ENCODE peak calls at places on chromosome 18, in nine cellular contexts. One of them, this sample, is unnamed.

GRCh38 chr18:44229693-44230108 is 451.0 kb upstream of the SETBP1 start:
- DNase-seq in breast epithelium: peak; percentile 83
- DNase-seq in endothelial cell of umbilical vein: peak; percentile 36
- DNase-seq in heart left ventricle: peak; percentile 80
- DNase-seq in testis: peak; percentile 77
- DNase-seq in A549: no peak
- DNase-seq in Peyer's patch: peak; percentile 47
- DNase-seq in GM12891: no peak
- DNase-seq in uterus: peak; percentile 80
- DNase-seq in this sample: no peak

GRCh38 chr18:51655327-51655698 is 457.8 kb upstream of the MEX3C start:
- DNase-seq in Peyer's patch: no peak
- DNase-seq in endothelial cell of umbilical vein: no peak
- DNase-seq in breast epithelium: no peak
- DNase-seq in GM12891: peak; percentile 9
- DNase-seq in heart left ventricle: no peak
- DNase-seq in uterus: no peak
- DNase-seq in A549: no peak
- DNase-seq in testis: no peak
- DNase-seq in this sample: no peak

GRCh38 chr18:43265465-43265864 is 11.8 kb downstream of the SYT4 start:
- DNase-seq in A549: no peak
- DNase-seq in uterus: no peak
- DNase-seq in heart left ventricle: no peak
- DNase-seq in Peyer's patch: no peak
- DNase-seq in testis: no peak
- DNase-seq in GM12891: no peak
- DNase-seq in breast epithelium: no peak
- DNase-seq in endothelial cell of umbilical vein: no peak
- DNase-seq in this sample: no peak

GRCh38 chr18:26415041-26415440 is 133.3 kb downstream of the KCTD1 start:
- DNase-seq in heart left ventricle: no peak
- DNase-seq in Peyer's patch: no peak
- DNase-seq in endothelial cell of umbilical vein: no peak
- DNase-seq in uterus: no peak
- DNase-seq in A549: no peak
- DNase-seq in GM12891: no peak
- DNase-seq in testis: no peak
- DNase-seq in breast epithelium: no peak
- DNase-seq in this sample: no peak

GRCh38 chr18:49025426-49025766 is 74.6 kb upstream of the SMAD7 start:
- DNase-seq in heart left ventricle: no peak
- DNase-seq in uterus: no peak
- DNase-seq in GM12891: no peak
- DNase-seq in testis: no peak
- DNase-seq in endothelial cell of umbilical vein: no peak
- DNase-seq in A549: no peak
- DNase-seq in breast epithelium: no peak
- DNase-seq in Peyer's patch: no peak
- DNase-seq in this sample: no peak

GRCh38 chr18:22846088-22846683 is 86.9 kb upstream of the RBBP8 start:
- DNase-seq in endothelial cell of umbilical vein: peak; percentile 22
- DNase-seq in heart left ventricle: no peak
- DNase-seq in A549: peak; percentile 26
- DNase-seq in Peyer's patch: no peak
- DNase-seq in uterus: no peak
- DNase-seq in testis: no peak
- DNase-seq in GM12891: no peak
- DNase-seq in breast epithelium: no peak
- DNase-seq in this sample: no peak

GRCh38 chr18:56235061-56235772 is 403.2 kb downstream of the TXNL1 start:
- DNase-seq in GM12891: peak; percentile 5
- DNase-seq in Peyer's patch: peak; percentile 56
- DNase-seq in testis: no peak
- DNase-seq in A549: no peak
- DNase-seq in uterus: no peak
- DNase-seq in endothelial cell of umbilical vein: peak; percentile 43
- DNase-seq in breast epithelium: no peak
- DNase-seq in heart left ventricle: no peak
- DNase-seq in this sample: no peak

GRCh38 chr18:2955966-2956521 is 56.9 kb downstream of the LPIN2 start:
- DNase-seq in endothelial cell of umbilical vein: no peak
- DNase-seq in testis: no peak
- DNase-seq in GM12891: no peak
- DNase-seq in Peyer's patch: no peak
- DNase-seq in heart left ventricle: no peak
- DNase-seq in breast epithelium: no peak
- DNase-seq in A549: no peak
- DNase-seq in uterus: no peak
- DNase-seq in this sample: no peak

GRCh38 chr18:3135536-3135935 is 84.2 kb downstream of the MYOM1 start:
- DNase-seq in A549: no peak
- DNase-seq in GM12891: no peak
- DNase-seq in endothelial cell of umbilical vein: no peak
- DNase-seq in Peyer's patch: no peak
- DNase-seq in breast epithelium: no peak
- DNase-seq in testis: no peak
- DNase-seq in uterus: no peak
- DNase-seq in heart left ventricle: no peak
- DNase-seq in this sample: no peak

GRCh38 chr18:26574958-26575864 is 26.9 kb upstream of the KCTD1 start:
- DNase-seq in uterus: peak; percentile 20
- DNase-seq in endothelial cell of umbilical vein: peak; percentile 34
- DNase-seq in Peyer's patch: no peak
- DNase-seq in heart left ventricle: peak; percentile 20
- DNase-seq in testis: peak; percentile 68
- DNase-seq in A549: peak; percentile 64
- DNase-seq in breast epithelium: peak; percentile 36
- DNase-seq in GM12891: no peak
- DNase-seq in this sample: no peak

DNA sequence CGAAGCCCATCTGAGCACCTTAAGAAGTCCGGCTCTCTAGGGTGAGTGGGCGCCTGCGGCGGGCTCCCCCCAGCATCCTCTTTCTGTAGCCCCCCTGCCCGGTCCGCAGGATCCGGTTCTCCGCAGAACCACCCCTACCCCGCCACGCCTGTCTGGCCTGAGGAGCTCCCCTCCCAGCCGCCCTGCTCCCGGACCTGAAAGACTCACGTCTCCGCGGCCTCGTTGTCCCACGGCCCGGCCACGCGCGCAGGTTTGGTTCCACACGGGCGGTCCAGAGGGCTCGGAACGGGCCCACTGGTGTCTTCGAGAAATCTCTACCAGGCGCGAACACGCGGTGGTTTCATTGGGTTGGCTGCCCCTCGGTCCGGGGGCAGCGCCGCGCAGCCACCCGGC is 237 bp downstream of the SLC39A6 start:
- DNase-seq in GM12891: peak; percentile 14
- DNase-seq in testis: no peak
- DNase-seq in Peyer's patch: no peak
- DNase-seq in endothelial cell of umbilical vein: no peak
- DNase-seq in uterus: no peak
- DNase-seq in heart left ventricle: no peak
- DNase-seq in A549: no peak
- DNase-seq in breast epithelium: no peak
- DNase-seq in this sample: no peak
- TF ChIP-seq POLR2A in GM12891: no peak
- TF ChIP-seq POLR2A in testis: no peak
- TF ChIP-seq POLR2A in Peyer's patch: no peak
- TF ChIP-seq POLR2A in endothelial cell of umbilical vein: no peak
- TF ChIP-seq POLR2A in uterus: no peak
- TF ChIP-seq POLR2A in heart left ventricle: no peak
- TF ChIP-seq POLR2A in A549: no peak
- TF ChIP-seq POLR2A in breast epithelium: no peak
- TF ChIP-seq POLR2A in this sample: no peak

GRCh38 chr18:57901819-57902600 is 98.9 kb upstream of the ATP8B1 start:
- DNase-seq in endothelial cell of umbilical vein: no peak
- DNase-seq in Peyer's patch: peak; percentile 77
- DNase-seq in GM12891: no peak
- DNase-seq in A549: peak; percentile 80
- DNase-seq in heart left ventricle: no peak
- DNase-seq in breast epithelium: no peak
- DNase-seq in testis: no peak
- DNase-seq in uterus: no peak
- DNase-seq in this sample: no peak
- TF ChIP-seq POLR2A in endothelial cell of umbilical vein: no peak
- TF ChIP-seq POLR2A in Peyer's patch: no peak
- TF ChIP-seq POLR2A in GM12891: no peak
- TF ChIP-seq POLR2A in A549: no peak
- TF ChIP-seq POLR2A in heart left ventricle: no peak
- TF ChIP-seq POLR2A in breast epithelium: no peak
- TF ChIP-seq POLR2A in testis: no peak
- TF ChIP-seq POLR2A in uterus: no peak
- TF ChIP-seq POLR2A in this sample: no peak

DNA sequence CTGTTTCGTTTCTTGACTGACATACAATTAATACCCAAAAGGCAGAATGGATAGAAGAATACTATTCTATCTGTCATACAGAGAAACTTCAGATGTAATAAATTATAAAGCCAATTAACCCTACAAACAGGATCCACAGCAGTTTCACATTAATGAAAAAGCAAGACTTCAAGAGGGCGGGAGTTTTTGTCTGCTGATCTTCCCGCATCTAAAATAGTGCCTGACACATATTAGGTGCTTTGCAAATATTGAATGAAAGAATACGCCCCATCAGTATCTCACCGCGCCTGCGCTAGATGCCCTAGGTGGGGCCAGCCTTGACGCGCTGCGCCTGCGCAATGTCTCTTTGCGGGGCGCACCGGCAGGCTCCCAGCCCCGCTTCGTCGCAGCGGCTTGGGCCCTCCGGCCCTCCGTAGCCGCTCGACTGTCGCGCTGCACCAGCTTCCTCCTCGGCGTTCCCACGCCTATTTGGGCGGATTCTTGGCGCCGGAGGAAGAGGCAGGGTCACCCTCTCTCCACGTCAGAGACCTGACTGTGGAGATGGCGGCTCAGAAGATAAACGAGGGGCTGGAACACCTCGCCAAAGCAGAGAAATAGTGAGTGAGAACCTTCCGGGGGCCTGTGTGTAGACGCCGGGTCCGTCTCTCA is at the start of gene NAPG:
- DNase-seq in Peyer's patch: peak; percentile 95
- DNase-seq in GM12891: peak; percentile 86
- DNase-seq in breast epithelium: peak; percentile 82
- DNase-seq in testis: peak; percentile 90
- DNase-seq in heart left ventricle: peak; percentile 94
- DNase-seq in endothelial cell of umbilical vein: peak; percentile 95
- DNase-seq in A549: peak; percentile 83
- DNase-seq in uterus: peak; percentile 83
- DNase-seq in this sample: peak; percentile 93
- TF ChIP-seq POLR2A in Peyer's patch: no peak
- TF ChIP-seq POLR2A in GM12891: peak; percentile 55
- TF ChIP-seq POLR2A in breast epithelium: no peak
- TF ChIP-seq POLR2A in testis: no peak
- TF ChIP-seq POLR2A in heart left ventricle: peak; percentile 62
- TF ChIP-seq POLR2A in endothelial cell of umbilical vein: peak; percentile 60
- TF ChIP-seq POLR2A in A549: peak; percentile 50
- TF ChIP-seq POLR2A in uterus: peak; percentile 49
- TF ChIP-seq POLR2A in this sample: peak; percentile 63

GRCh38 chr18:8911408-8912340 is 190.8 kb upstream of the NDUFV2 start:
- DNase-seq in breast epithelium: no peak
- DNase-seq in heart left ventricle: no peak
- DNase-seq in testis: no peak
- DNase-seq in uterus: no peak
- DNase-seq in A549: no peak
- DNase-seq in Peyer's patch: no peak
- DNase-seq in endothelial cell of umbilical vein: no peak
- DNase-seq in GM12891: no peak
- DNase-seq in this sample: no peak

GRCh38 chr18:8908792-8909510 is 193.5 kb upstream of the NDUFV2 start:
- DNase-seq in heart left ventricle: no peak
- DNase-seq in A549: no peak
- DNase-seq in Peyer's patch: no peak
- DNase-seq in breast epithelium: no peak
- DNase-seq in GM12891: no peak
- DNase-seq in endothelial cell of umbilical vein: no peak
- DNase-seq in testis: no peak
- DNase-seq in uterus: no peak
- DNase-seq in this sample: no peak

GRCh38 chr18:8910843-8911242 is 191.7 kb upstream of the NDUFV2 start:
- DNase-seq in testis: no peak
- DNase-seq in uterus: no peak
- DNase-seq in endothelial cell of umbilical vein: no peak
- DNase-seq in A549: no peak
- DNase-seq in Peyer's patch: no peak
- DNase-seq in breast epithelium: no peak
- DNase-seq in heart left ventricle: no peak
- DNase-seq in GM12891: no peak
- DNase-seq in this sample: no peak

GRCh38 chr18:8910186-8910585 is 192.3 kb upstream of the NDUFV2 start:
- DNase-seq in Peyer's patch: no peak
- DNase-seq in uterus: no peak
- DNase-seq in heart left ventricle: no peak
- DNase-seq in A549: no peak
- DNase-seq in endothelial cell of umbilical vein: no peak
- DNase-seq in testis: no peak
- DNase-seq in breast epithelium: no peak
- DNase-seq in GM12891: no peak
- DNase-seq in this sample: no peak

GRCh38 chr18:8912348-8913057 is 190.0 kb upstream of the NDUFV2 start:
- DNase-seq in breast epithelium: no peak
- DNase-seq in endothelial cell of umbilical vein: no peak
- DNase-seq in GM12891: peak; percentile 10
- DNase-seq in uterus: no peak
- DNase-seq in Peyer's patch: peak; percentile 68
- DNase-seq in testis: no peak
- DNase-seq in A549: no peak
- DNase-seq in heart left ventricle: no peak
- DNase-seq in this sample: no peak
- TF ChIP-seq POLR2A in breast epithelium: no peak
- TF ChIP-seq POLR2A in endothelial cell of umbilical vein: no peak
- TF ChIP-seq POLR2A in GM12891: no peak
- TF ChIP-seq POLR2A in uterus: no peak
- TF ChIP-seq POLR2A in Peyer's patch: no peak
- TF ChIP-seq POLR2A in testis: no peak
- TF ChIP-seq POLR2A in A549: no peak
- TF ChIP-seq POLR2A in heart left ventricle: no peak
- TF ChIP-seq POLR2A in this sample: no peak

GRCh38 chr18:9475643-9476580 is 599 bp downstream of the RALBP1 start:
- DNase-seq in heart left ventricle: no peak
- DNase-seq in testis: peak; percentile 24
- DNase-seq in GM12891: peak; percentile 52
- DNase-seq in breast epithelium: no peak
- DNase-seq in endothelial cell of umbilical vein: peak; percentile 64
- DNase-seq in Peyer's patch: peak; percentile 49
- DNase-seq in A549: peak; percentile 6
- DNase-seq in uterus: no peak
- DNase-seq in this sample: peak; percentile 54
- TF ChIP-seq POLR2A in heart left ventricle: no peak
- TF ChIP-seq POLR2A in testis: no peak
- TF ChIP-seq POLR2A in GM12891: peak; percentile 61
- TF ChIP-seq POLR2A in breast epithelium: no peak
- TF ChIP-seq POLR2A in endothelial cell of umbilical vein: no peak
- TF ChIP-seq POLR2A in Peyer's patch: peak; percentile 69
- TF ChIP-seq POLR2A in A549: peak; percentile 68
- TF ChIP-seq POLR2A in uterus: no peak
- TF ChIP-seq POLR2A in this sample: peak; percentile 71

This sample was measured in H54.